ENCODE peak calls at places on chromosome 5, in four cellular contexts. F is tibial artery, H is Right ventricle myocardium inferior, N is SK-N-SH. Y is an unnamed sample.

GRCh38 chr5:139382371-139382770 is 726 bp downstream of the SLC23A1 start:
- DNase-seq in F (peak), H (no peak), N (no peak), Y (no peak)

GRCh38 chr5:1097381-1097893 is 14.4 kb downstream of the SLC12A7 start:
- DNase-seq in F (no peak), H (no peak), N (no peak), Y (no peak)

GRCh38 chr5:135139397-135140134 is 105.5 kb upstream of the PITX1 start:
- DNase-seq in F (peak), H (no peak), N (no peak), Y (no peak)

GRCh38 chr5:124997186-124997893 is 250.9 kb upstream of the ZNF608 start:
- DNase-seq in F (no peak), H (no peak), N (no peak), Y (no peak)

GRCh38 chr5:1760656-1761452 is 38.8 kb downstream of the MRPL36 start:
- DNase-seq in F (peak), H (no peak), N (no peak), Y (peak)

GRCh38 chr5:168085321-168086040 is 206.0 kb upstream of the WWC1 start:
- DNase-seq in F (no peak), H (no peak), N (peak), Y (no peak)

GRCh38 chr5:171681061-171681460 is 104.6 kb upstream of the SMIM23 start:
- DNase-seq in F (no peak), H (no peak), N (no peak), Y (no peak)

GRCh38 chr5:158777647-158778368 is 321.9 kb downstream of the EBF1 start:
- DNase-seq in F (no peak), H (no peak), N (peak), Y (no peak)

GRCh38 chr5:138610468-138611294 is 35.5 kb upstream of the HSPA9 start:
- DNase-seq in F (no peak), H (no peak), N (peak), Y (peak)

GRCh38 chr5:106454050-106454449 is 1216.7 kb downstream of the EFNA5 start:
- DNase-seq in F (no peak), H (no peak), N (no peak), Y (no peak)

GRCh38 chr5:81878333-81878732 is 93.5 kb upstream of the ATG10 start:
- DNase-seq in F (no peak), H (no peak), N (no peak), Y (no peak)

GRCh38 chr5:67793966-67794365 is 421.6 kb upstream of the PIK3R1 start:
- DNase-seq in F (no peak), H (no peak), N (no peak), Y (no peak)

GRCh38 chr5:14946813-14947640 is 75.4 kb upstream of the ANKH start:
- DNase-seq in F (no peak), H (no peak), N (peak), Y (peak)

GRCh38 chr5:132385321-132386105 is 16.0 kb downstream of the SLC22A5 start:
- DNase-seq in F (no peak), H (no peak), N (peak), Y (peak)

GRCh38 chr5:39447968-39448367 is 23.2 kb upstream of the DAB2 start:
- DNase-seq in F (no peak), H (no peak), N (no peak), Y (no peak)

GRCh38 chr5:179776413-179776938 is 17.3 kb upstream of the LTC4S start:
- DNase-seq in F (no peak), H (no peak), N (no peak), Y (no peak)

GRCh38 chr5:119287547-119288073 is 68.2 kb upstream of the TNFAIP8 start:
- DNase-seq in F (no peak), H (no peak), N (no peak), Y (no peak)

GRCh38 chr5:111928501-111928900 is 171.5 kb upstream of the NREP start:
- DNase-seq in F (no peak), H (no peak), N (no peak), Y (no peak)

GRCh38 chr5:17222679-17223078 is 5.2 kb downstream of the BASP1 start:
- DNase-seq in F (no peak), H (no peak), N (no peak), Y (no peak)

GRCh38 chr5:39337516-39337915 is 26.8 kb downstream of the C9 start:
- DNase-seq in F (no peak), H (no peak), N (no peak), Y (no peak)

GRCh38 chr5:115920171-115920725 is 42.0 kb upstream of the LVRN start:
- DNase-seq in F (no peak), H (no peak), N (no peak), Y (no peak)

GRCh38 chr5:119273391-119273839 is 82.4 kb upstream of the TNFAIP8 start:
- DNase-seq in F (no peak), H (peak), N (no peak), Y (no peak)

GRCh38 chr5:54514269-54514668 is 3.3 kb upstream of the SNX18 start:
- DNase-seq in F (no peak), H (no peak), N (no peak), Y (no peak)